ENCODE peak calls at places on chromosomes 16 and 17, in six cellular contexts. G is H9, O is H1, T is mesenchymal stem cell, H is trophoblast cell, W is neuronal stem cell. N is an unnamed sample.

GRCh38 chr17:4365628-4366311 is 705 bp downstream of the UBE2G1 start:
- DNase-seq in W (peak; percentile 58), T (peak; percentile 36), H (peak; percentile 27), G (peak; percentile 63), O (no peak), N (no peak)

GRCh38 chr16:14502932-14503741 is 126.9 kb downstream of the PARN start:
- DNase-seq in H (peak; percentile 37), T (peak; percentile 58), O (no peak), W (no peak), G (no peak), N (peak; percentile 76)

GRCh38 chr17:40341808-40342574 is 22.5 kb downstream of the GJD3 start:
- DNase-seq in O (no peak), W (no peak), H (peak; percentile 69), G (peak; percentile 65), T (peak; percentile 77), N (peak; percentile 50)

GRCh38 chr17:44559288-44560249 is 2.3 kb downstream of the FZD2 start:
- DNase-seq in T (no peak), H (no peak), W (no peak), G (no peak), O (no peak), N (no peak)

GRCh38 chr16:69084301-69084700 is 21.2 kb upstream of the HAS3 start:
- DNase-seq in T (no peak), O (no peak), H (peak; percentile 84), W (no peak), G (no peak), N (peak; percentile 53)

GRCh38 chr16:49452568-49452967 is 79.0 kb downstream of the C16orf78 start:
- DNase-seq in W (no peak), T (no peak), G (peak; percentile 50), H (no peak), O (no peak), N (no peak)

GRCh38 chr17:79632432-79632735 is 21.5 kb upstream of the RBFOX3 start:
- DNase-seq in O (no peak), G (peak; percentile 24), H (no peak), W (no peak), T (no peak), N (no peak)

GRCh38 chr17:58493506-58493905 is 5.3 kb upstream of the HSF5 start:
- DNase-seq in G (no peak), W (no peak), T (no peak), H (peak; percentile 41), O (no peak), N (no peak)

GRCh38 chr17:40675905-40676304 is 10.9 kb upstream of the KRT222 start:
- DNase-seq in O (no peak), H (no peak), W (no peak), G (no peak), T (no peak), N (no peak)

GRCh38 chr17:3695723-3696411 is at the start of gene P2RX5:
- DNase-seq in H (no peak), T (peak; percentile 38), O (no peak), G (peak; percentile 84), W (peak; percentile 43), N (no peak)

GRCh38 chr17:47896672-47897490 is 845 bp downstream of the SP2 start:
- DNase-seq in T (peak; percentile 27), O (no peak), G (no peak), W (no peak), H (peak; percentile 36), N (peak; percentile 7)

GRCh38 chr16:20612551-20613470 is 36.6 kb upstream of the ACSM2B start:
- DNase-seq in O (no peak), H (no peak), W (no peak), G (no peak), T (no peak), N (no peak)

GRCh38 chr17:31373150-31374082 is 18.1 kb upstream of the RAB11FIP4 start:
- DNase-seq in H (peak; percentile 66), T (peak; percentile 70), W (no peak), G (no peak), O (no peak), N (peak; percentile 71)

GRCh38 chr17:64503821-64504768 is 2.0 kb downstream of the DDX5 start:
- DNase-seq in T (no peak), H (peak; percentile 36), W (no peak), G (no peak), O (no peak), N (no peak)

GRCh38 chr17:75695141-75695829 is 26.0 kb upstream of the ITGB4 start:
- DNase-seq in H (no peak), O (no peak), W (no peak), T (peak; percentile 88), G (no peak), N (peak; percentile 48)

GRCh38 chr17:48854774-48855476 is 24.1 kb downstream of the CALCOCO2 start:
- DNase-seq in T (no peak), H (no peak), G (no peak), W (no peak), O (no peak), N (no peak)

GRCh38 chr17:17124341-17124740 is 81.8 kb downstream of the PLD6 start:
- DNase-seq in T (no peak), H (no peak), G (no peak), W (no peak), O (no peak), N (no peak)

GRCh38 chr16:84643180-84643583 is 5.1 kb upstream of the KLHL36 start:
- DNase-seq in G (no peak), T (peak; percentile 84), W (no peak), O (no peak), H (peak; percentile 91), N (peak; percentile 93)

GRCh38 chr17:49546546-49547535 is 28.8 kb upstream of the NXPH3 start:
- DNase-seq in O (no peak), H (no peak), T (no peak), W (no peak), G (peak; percentile 35), N (no peak)

GRCh38 chr16:24689128-24689527 is 40.3 kb upstream of the TNRC6A start:
- DNase-seq in T (peak; percentile 76), G (peak; percentile 56), W (no peak), H (peak; percentile 69), O (no peak), N (peak; percentile 48)

GRCh38 chr16:12439443-12440232 is 364.0 kb downstream of the CPPED1 start:
- DNase-seq in W (no peak), T (no peak), H (no peak), O (no peak), G (no peak), N (no peak)

GRCh38 chr17:81715872-81716673 is 4.0 kb downstream of the SLC25A10 start:
- DNase-seq in T (no peak), W (no peak), G (no peak), H (no peak), O (no peak), N (no peak)
- H3K14ac ChIP-seq in T (no peak overlapping the region), W (no peak overlapping the region), G (no peak overlapping the region), H (no peak overlapping the region), O (no peak overlapping the region), N (no peak overlapping the region)

GRCh38 chr16:30557950-30558788 is at the start of gene ZNF764:
- DNase-seq in W (peak; percentile 95), H (peak; percentile 99), T (peak; percentile 98), G (peak; percentile 97), O (peak; percentile 86), N (peak; percentile 96)
- H4K8ac ChIP-seq in W (no peak within 1 kb of the TSS), H (peak within 1 kb of the TSS; percentile 98), T (peak within 1 kb of the TSS; percentile 91), G (no peak within 1 kb of the TSS), O (peak within 1 kb of the TSS; percentile 92), N (peak within 1 kb of the TSS; percentile 94)

GRCh38 chr17:70157151-70157550 is 12.2 kb upstream of the KCNJ2 start:
- DNase-seq in T (no peak), H (no peak), O (no peak), G (no peak), W (no peak), N (no peak)
- H3K14ac ChIP-seq in T (no peak overlapping the region), H (no peak overlapping the region), O (no peak overlapping the region), G (no peak overlapping the region), W (no peak overlapping the region), N (no peak overlapping the region)

GRCh38 chr16:1474796-1475551 is at the start of gene CLCN7:
- DNase-seq in T (peak; percentile 81), H (peak; percentile 79), G (peak; percentile 87), W (peak; percentile 72), O (peak; percentile 25), N (peak; percentile 82)
- H4K8ac ChIP-seq in T (peak within 1 kb of the TSS; percentile 100), H (peak within 1 kb of the TSS; percentile 99), G (no peak within 1 kb of the TSS), W (no peak within 1 kb of the TSS), O (peak within 1 kb of the TSS; percentile 98), N (peak within 1 kb of the TSS; percentile 100)

N was measured in IMR-90.